ENCODE peak calls at places on chromosomes 5 and 9, in eight cellular contexts. E is body of pancreas; Y is CD8-positive, alpha-beta T cell; C is thyroid gland; V is stomach; U is pancreas; Z is endothelial cell of umbilical vein; J is GM12865. K is an unnamed sample.

GRCh38 chr9:110520120-110520701 is 59.3 kb downstream of the SVEP1 start:
- DNase-seq in E (no peak), Y (no peak), C (no peak), V (no peak), U (no peak), Z (peak), J (no peak), K (no peak)

GRCh38 chr5:151719228-151719861 is 32.6 kb upstream of the SPARC start:
- DNase-seq in E (no peak), Y (no peak), C (peak), V (no peak), U (no peak), Z (peak), J (peak), K (no peak)

GRCh38 chr9:28439688-28440087 is 866.4 kb upstream of the C9orf72 start:
- DNase-seq in E (no peak), Y (no peak), C (no peak), V (no peak), U (no peak), Z (no peak), J (no peak), K (no peak)

GRCh38 chr5:179766021-179766725 is 27.6 kb upstream of the LTC4S start:
- DNase-seq in E (no peak), Y (no peak), C (no peak), V (no peak), U (no peak), Z (peak), J (no peak), K (no peak)

GRCh38 chr9:16624356-16624755 is 246.1 kb downstream of the BNC2 start:
- DNase-seq in E (no peak), Y (no peak), C (peak), V (no peak), U (no peak), Z (peak), J (no peak), K (no peak)

GRCh38 chr5:145350501-145350900 is 484.6 kb downstream of the PRELID2 start:
- DNase-seq in E (no peak), Y (no peak), C (no peak), V (no peak), U (no peak), Z (peak), J (no peak), K (no peak)

GRCh38 chr9:121709798-121710197 is 58.4 kb downstream of the DAB2IP start:
- DNase-seq in E (no peak), Y (no peak), C (peak), V (no peak), U (no peak), Z (no peak), J (no peak), K (no peak)

GRCh38 chr5:174831985-174832384 is 107.6 kb downstream of the MSX2 start:
- DNase-seq in E (no peak), Y (no peak), C (no peak), V (no peak), U (no peak), Z (no peak), J (no peak), K (no peak)

DNA sequence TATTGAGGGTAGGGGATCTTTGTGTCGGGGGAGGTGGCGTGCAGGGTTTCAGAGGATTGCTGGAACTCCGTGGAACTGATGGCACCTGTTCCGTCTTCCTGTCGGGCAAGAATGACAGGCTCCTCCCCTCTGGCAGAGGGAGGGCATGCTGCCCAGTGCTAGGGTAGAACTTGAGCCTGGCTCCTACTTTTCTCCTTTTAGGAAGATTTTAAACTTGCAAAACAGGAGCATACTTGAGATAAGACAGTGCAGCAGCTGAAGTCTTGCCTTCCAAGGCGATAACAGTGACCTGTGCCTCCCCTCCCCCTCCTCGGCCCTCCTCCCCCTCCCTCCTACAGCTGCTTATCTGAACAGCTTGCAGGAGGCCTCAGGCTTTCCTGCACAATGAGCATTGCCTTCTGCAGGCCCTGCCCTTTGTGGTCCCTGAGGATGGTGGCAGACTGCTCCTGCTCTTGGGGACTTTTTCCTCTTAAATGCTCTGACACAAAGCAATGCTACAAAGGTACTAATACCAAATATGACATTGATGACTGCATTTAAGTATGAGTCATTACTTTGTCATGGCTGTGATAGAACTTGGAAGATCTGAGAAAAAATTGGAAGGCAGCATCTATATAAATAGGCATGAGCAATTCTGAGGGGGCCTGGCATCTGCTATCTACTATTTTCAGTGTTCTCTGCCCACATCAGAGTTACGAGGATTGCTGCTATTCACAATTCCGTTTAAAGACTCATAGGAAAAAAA is 1.9 kb downstream of the GADD45G start:
- DNase-seq in E (peak), Y (no peak), C (peak), V (peak), U (peak), Z (peak), J (no peak), K (no peak)
- H3K4me3 ChIP-seq in E (peak), Y (no peak), C (no peak), V (peak), U (peak), Z (no peak), J (no peak), K (peak)

GRCh38 chr5:132776077-132776931 is 735 bp downstream of the SEPTIN8 start:
- DNase-seq in E (peak), Y (no peak), C (peak), V (no peak), U (peak), Z (peak), J (no peak), K (no peak)
- TF ChIP-seq CTCF in E (no peak), Y (no peak), C (no peak), V (no peak), U (no peak), Z (no peak), J (no peak), K (no peak)

DNA sequence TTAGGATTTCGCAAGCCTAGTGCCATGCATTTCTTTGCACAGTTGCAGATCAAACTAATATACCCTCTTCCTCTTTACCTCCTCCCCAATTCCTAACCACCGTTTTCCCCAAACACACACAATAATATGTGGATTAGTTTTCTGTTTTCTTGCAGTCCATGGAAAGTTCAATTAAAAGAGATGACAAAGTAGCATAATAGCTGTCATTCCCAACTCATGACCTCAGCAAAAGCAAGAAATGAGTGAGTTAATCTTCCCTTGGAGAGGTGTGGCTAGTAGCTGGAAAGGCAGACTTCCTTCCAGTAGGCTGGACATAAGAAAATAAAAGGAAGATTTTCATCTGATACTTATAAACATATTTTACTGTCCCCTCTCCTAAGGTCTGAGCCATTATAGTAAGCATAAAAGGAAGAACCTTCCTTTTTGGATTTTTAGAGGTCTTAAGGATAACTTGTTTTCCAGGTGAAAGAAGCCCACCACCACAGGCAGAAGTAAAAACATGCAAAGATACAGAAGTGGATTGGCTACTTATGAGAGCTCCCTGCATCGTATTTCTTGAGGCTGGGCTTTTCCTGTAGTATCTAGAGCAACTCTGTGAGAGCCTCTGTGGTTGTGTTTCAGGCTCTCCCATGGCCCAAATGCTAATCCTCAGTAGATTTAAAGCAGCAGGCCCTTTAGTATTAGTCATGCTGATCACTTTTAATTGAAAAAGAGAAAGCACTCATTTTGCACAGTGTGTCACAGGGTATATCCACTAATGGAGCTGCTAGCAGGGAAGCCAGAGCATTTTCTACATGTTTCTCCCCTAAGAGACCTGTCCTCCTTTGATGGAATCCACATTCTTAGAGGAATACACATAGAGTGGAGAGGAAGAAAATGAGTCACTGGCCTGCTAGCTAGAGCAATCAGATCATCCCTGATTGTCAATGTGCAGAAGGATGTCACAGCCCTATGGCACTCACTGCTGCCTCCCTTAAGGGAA is 348.8 kb downstream of the TMEM232 start:
- DNase-seq in E (no peak), Y (no peak), C (no peak), V (no peak), U (no peak), Z (no peak), J (no peak), K (no peak)
- H3K4me3 ChIP-seq in E (no peak), Y (no peak), C (no peak), V (no peak), U (no peak), Z (no peak), J (no peak), K (no peak)

GRCh38 chr5:146704949-146705665 is 173.4 kb downstream of the PPP2R2B start:
- DNase-seq in E (no peak), Y (no peak), C (no peak), V (no peak), U (no peak), Z (no peak), J (no peak), K (no peak)

GRCh38 chr5:146707316-146707715 is 171.2 kb downstream of the PPP2R2B start:
- DNase-seq in E (no peak), Y (no peak), C (no peak), V (no peak), U (no peak), Z (no peak), J (no peak), K (no peak)

GRCh38 chr5:146703499-146703898 is 175.1 kb downstream of the PPP2R2B start:
- DNase-seq in E (no peak), Y (no peak), C (no peak), V (no peak), U (no peak), Z (no peak), J (no peak), K (no peak)

GRCh38 chr5:146703899-146704298 is 174.7 kb downstream of the PPP2R2B start:
- DNase-seq in E (no peak), Y (no peak), C (no peak), V (no peak), U (no peak), Z (peak), J (no peak), K (no peak)

GRCh38 chr5:146706321-146706972 is 172.1 kb downstream of the PPP2R2B start:
- DNase-seq in E (no peak), Y (no peak), C (no peak), V (no peak), U (no peak), Z (no peak), J (peak), K (no peak)
- TF ChIP-seq CTCF in E (no peak), Y (no peak), C (no peak), V (no peak), U (no peak), Z (no peak), J (no peak), K (no peak)

DNA sequence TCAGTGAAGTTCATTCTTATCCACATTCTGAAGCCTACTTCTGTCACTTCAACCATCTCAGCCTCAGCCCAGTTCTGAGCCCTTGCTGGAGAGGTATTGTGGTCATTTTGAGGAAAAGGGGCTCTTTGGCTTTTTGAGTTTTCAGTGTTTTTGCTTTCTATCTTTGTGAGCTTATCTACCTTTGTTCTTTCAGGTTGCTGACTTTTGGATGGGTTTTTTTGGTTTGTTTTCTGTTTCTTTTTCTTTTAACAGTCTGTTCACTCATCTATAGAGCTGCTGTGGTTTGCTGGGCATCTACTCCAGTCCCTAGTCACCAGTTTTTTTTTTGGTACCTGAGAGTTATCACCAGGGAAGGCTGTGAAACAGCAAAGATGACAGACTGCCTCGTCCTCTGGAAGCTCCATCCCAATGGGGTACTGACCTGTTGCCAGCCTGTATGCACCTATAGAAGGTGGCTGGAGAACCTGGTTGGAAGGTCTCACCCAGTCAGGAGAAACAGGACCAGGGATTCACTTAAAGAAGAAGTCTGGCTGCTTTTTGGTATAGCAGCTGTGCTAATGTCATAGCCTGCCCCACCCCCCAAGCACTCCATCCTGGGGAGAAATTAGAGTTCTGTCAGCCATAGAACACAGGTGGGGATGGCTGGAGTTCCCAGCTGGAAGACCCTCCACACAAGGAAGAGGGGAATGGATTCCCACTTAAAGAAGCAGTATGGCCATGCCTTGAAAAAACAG is 138.6 kb upstream of the TSLP start:
- DNase-seq in E (no peak), Y (no peak), C (no peak), V (no peak), U (no peak), Z (no peak), J (peak), K (no peak)
- H3K4me3 ChIP-seq in E (no peak), Y (no peak), C (no peak), V (no peak), U (no peak), Z (no peak), J (no peak), K (no peak)